ENCODE peak calls at places on chromosomes 7 and 10, in six cellular contexts. One of them, this sample, is unnamed.

GRCh38 chr7:53602817-53603418 is 567.5 kb downstream of the POM121L12 start:
- DNase-seq in fibroblast of pulmonary artery: no peak
- DNase-seq in T-helper 2 cell: no peak
- DNase-seq in activated gamma-delta T cell treated with anti-CD3 and anti-CD28 coated beads, Interleukin-2, amount 50 U/mL, for 16 hours: no peak
- DNase-seq in posterior vena cava: no peak
- DNase-seq in epithelial cell of prostate: no peak
- DNase-seq in this sample: peak

GRCh38 chr10:129725890-129726631 is 238.0 kb downstream of the EBF3 start:
- DNase-seq in epithelial cell of prostate: no peak
- DNase-seq in T-helper 2 cell: no peak
- DNase-seq in fibroblast of pulmonary artery: no peak
- DNase-seq in posterior vena cava: peak
- DNase-seq in activated gamma-delta T cell treated with anti-CD3 and anti-CD28 coated beads, Interleukin-2, amount 50 U/mL, for 16 hours: no peak
- DNase-seq in this sample: no peak

GRCh38 chr10:43648083-43648391 is 644 bp downstream of the ZNF32 start:
- DNase-seq in epithelial cell of prostate: no peak
- DNase-seq in fibroblast of pulmonary artery: no peak
- DNase-seq in posterior vena cava: no peak
- DNase-seq in activated gamma-delta T cell treated with anti-CD3 and anti-CD28 coated beads, Interleukin-2, amount 50 U/mL, for 16 hours: no peak
- DNase-seq in T-helper 2 cell: no peak
- DNase-seq in this sample: no peak

GRCh38 chr10:116836087-116836486 is 13.2 kb upstream of the ENO4 start:
- DNase-seq in posterior vena cava: no peak
- DNase-seq in T-helper 2 cell: no peak
- DNase-seq in fibroblast of pulmonary artery: no peak
- DNase-seq in epithelial cell of prostate: no peak
- DNase-seq in activated gamma-delta T cell treated with anti-CD3 and anti-CD28 coated beads, Interleukin-2, amount 50 U/mL, for 16 hours: no peak
- DNase-seq in this sample: no peak

GRCh38 chr7:158616050-158616449 is 28.4 kb upstream of the PTPRN2 start:
- DNase-seq in posterior vena cava: no peak
- DNase-seq in T-helper 2 cell: no peak
- DNase-seq in fibroblast of pulmonary artery: no peak
- DNase-seq in epithelial cell of prostate: no peak
- DNase-seq in activated gamma-delta T cell treated with anti-CD3 and anti-CD28 coated beads, Interleukin-2, amount 50 U/mL, for 16 hours: no peak
- DNase-seq in this sample: no peak

GRCh38 chr7:12475362-12476063 is 71.8 kb upstream of the VWDE start:
- DNase-seq in fibroblast of pulmonary artery: peak
- DNase-seq in activated gamma-delta T cell treated with anti-CD3 and anti-CD28 coated beads, Interleukin-2, amount 50 U/mL, for 16 hours: no peak
- DNase-seq in posterior vena cava: no peak
- DNase-seq in epithelial cell of prostate: no peak
- DNase-seq in T-helper 2 cell: no peak
- DNase-seq in this sample: no peak

GRCh38 chr10:76149182-76149581 is 717.8 kb downstream of the LRMDA start:
- DNase-seq in fibroblast of pulmonary artery: no peak
- DNase-seq in T-helper 2 cell: no peak
- DNase-seq in activated gamma-delta T cell treated with anti-CD3 and anti-CD28 coated beads, Interleukin-2, amount 50 U/mL, for 16 hours: no peak
- DNase-seq in posterior vena cava: no peak
- DNase-seq in epithelial cell of prostate: no peak
- DNase-seq in this sample: no peak

GRCh38 chr10:73044378-73045285 is 52.0 kb downstream of the P4HA1 start:
- DNase-seq in epithelial cell of prostate: peak
- DNase-seq in activated gamma-delta T cell treated with anti-CD3 and anti-CD28 coated beads, Interleukin-2, amount 50 U/mL, for 16 hours: no peak
- DNase-seq in posterior vena cava: no peak
- DNase-seq in T-helper 2 cell: no peak
- DNase-seq in fibroblast of pulmonary artery: peak
- DNase-seq in this sample: peak

GRCh38 chr7:36299882-36300341 is 89.8 kb upstream of the ANLN start:
- DNase-seq in epithelial cell of prostate: no peak
- DNase-seq in fibroblast of pulmonary artery: no peak
- DNase-seq in posterior vena cava: no peak
- DNase-seq in activated gamma-delta T cell treated with anti-CD3 and anti-CD28 coated beads, Interleukin-2, amount 50 U/mL, for 16 hours: no peak
- DNase-seq in T-helper 2 cell: no peak
- DNase-seq in this sample: no peak

GRCh38 chr7:46658281-46658680 is 737.2 kb upstream of the IGFBP3 start:
- DNase-seq in epithelial cell of prostate: no peak
- DNase-seq in fibroblast of pulmonary artery: no peak
- DNase-seq in posterior vena cava: no peak
- DNase-seq in activated gamma-delta T cell treated with anti-CD3 and anti-CD28 coated beads, Interleukin-2, amount 50 U/mL, for 16 hours: no peak
- DNase-seq in T-helper 2 cell: no peak
- DNase-seq in this sample: no peak

GRCh38 chr10:112950714-112951348 is 784 bp downstream of the TCF7L2 start:
- DNase-seq in fibroblast of pulmonary artery: peak
- DNase-seq in activated gamma-delta T cell treated with anti-CD3 and anti-CD28 coated beads, Interleukin-2, amount 50 U/mL, for 16 hours: no peak
- DNase-seq in posterior vena cava: no peak
- DNase-seq in T-helper 2 cell: no peak
- DNase-seq in epithelial cell of prostate: no peak
- DNase-seq in this sample: no peak

GRCh38 chr10:81905161-81905560 is 30.2 kb downstream of the NRG3 start:
- DNase-seq in posterior vena cava: no peak
- DNase-seq in activated gamma-delta T cell treated with anti-CD3 and anti-CD28 coated beads, Interleukin-2, amount 50 U/mL, for 16 hours: no peak
- DNase-seq in fibroblast of pulmonary artery: no peak
- DNase-seq in epithelial cell of prostate: no peak
- DNase-seq in T-helper 2 cell: no peak
- DNase-seq in this sample: no peak

GRCh38 chr10:75398630-75399460 is 2.7 kb downstream of the ZNF503 start:
- DNase-seq in T-helper 2 cell: no peak
- DNase-seq in activated gamma-delta T cell treated with anti-CD3 and anti-CD28 coated beads, Interleukin-2, amount 50 U/mL, for 16 hours: no peak
- DNase-seq in posterior vena cava: no peak
- DNase-seq in epithelial cell of prostate: no peak
- DNase-seq in fibroblast of pulmonary artery: no peak
- DNase-seq in this sample: no peak

GRCh38 chr10:84429926-84430520 is 101.6 kb downstream of the CCSER2 start:
- DNase-seq in epithelial cell of prostate: peak
- DNase-seq in fibroblast of pulmonary artery: peak
- DNase-seq in activated gamma-delta T cell treated with anti-CD3 and anti-CD28 coated beads, Interleukin-2, amount 50 U/mL, for 16 hours: peak
- DNase-seq in T-helper 2 cell: peak
- DNase-seq in posterior vena cava: no peak
- DNase-seq in this sample: peak

GRCh38 chr7:139058963-139059362 is 23.1 kb upstream of the ZC3HAV1L start:
- DNase-seq in T-helper 2 cell: no peak
- DNase-seq in fibroblast of pulmonary artery: peak
- DNase-seq in activated gamma-delta T cell treated with anti-CD3 and anti-CD28 coated beads, Interleukin-2, amount 50 U/mL, for 16 hours: no peak
- DNase-seq in posterior vena cava: no peak
- DNase-seq in epithelial cell of prostate: no peak
- DNase-seq in this sample: no peak

GRCh38 chr10:74418285-74418872 is 267.4 kb downstream of the ADK start:
- DNase-seq in posterior vena cava: no peak
- DNase-seq in T-helper 2 cell: no peak
- DNase-seq in activated gamma-delta T cell treated with anti-CD3 and anti-CD28 coated beads, Interleukin-2, amount 50 U/mL, for 16 hours: no peak
- DNase-seq in fibroblast of pulmonary artery: no peak
- DNase-seq in epithelial cell of prostate: no peak
- DNase-seq in this sample: no peak

GRCh38 chr10:102599565-102600327 is 44.5 kb upstream of the TRIM8 start:
- DNase-seq in fibroblast of pulmonary artery: peak
- DNase-seq in epithelial cell of prostate: no peak
- DNase-seq in T-helper 2 cell: no peak
- DNase-seq in activated gamma-delta T cell treated with anti-CD3 and anti-CD28 coated beads, Interleukin-2, amount 50 U/mL, for 16 hours: no peak
- DNase-seq in posterior vena cava: no peak
- DNase-seq in this sample: no peak

GRCh38 chr7:7969306-7970112 is 913 bp downstream of the GLCCI1 start:
- DNase-seq in posterior vena cava: peak
- DNase-seq in epithelial cell of prostate: no peak
- DNase-seq in activated gamma-delta T cell treated with anti-CD3 and anti-CD28 coated beads, Interleukin-2, amount 50 U/mL, for 16 hours: no peak
- DNase-seq in fibroblast of pulmonary artery: peak
- DNase-seq in T-helper 2 cell: peak
- DNase-seq in this sample: no peak

GRCh38 chr10:110759523-110759922 is 112.2 kb upstream of the PDCD4 start:
- DNase-seq in fibroblast of pulmonary artery: no peak
- DNase-seq in epithelial cell of prostate: no peak
- DNase-seq in posterior vena cava: no peak
- DNase-seq in activated gamma-delta T cell treated with anti-CD3 and anti-CD28 coated beads, Interleukin-2, amount 50 U/mL, for 16 hours: no peak
- DNase-seq in T-helper 2 cell: no peak
- DNase-seq in this sample: no peak

GRCh38 chr10:103493911-103494877 is 689 bp downstream of the NEURL1 start:
- DNase-seq in posterior vena cava: no peak
- DNase-seq in epithelial cell of prostate: no peak
- DNase-seq in T-helper 2 cell: peak
- DNase-seq in fibroblast of pulmonary artery: no peak
- DNase-seq in activated gamma-delta T cell treated with anti-CD3 and anti-CD28 coated beads, Interleukin-2, amount 50 U/mL, for 16 hours: peak
- DNase-seq in this sample: no peak

GRCh38 chr10:50416181-50416824 is 165.0 kb upstream of the ASAH2 start:
- DNase-seq in T-helper 2 cell: no peak
- DNase-seq in activated gamma-delta T cell treated with anti-CD3 and anti-CD28 coated beads, Interleukin-2, amount 50 U/mL, for 16 hours: no peak
- DNase-seq in posterior vena cava: no peak
- DNase-seq in fibroblast of pulmonary artery: peak
- DNase-seq in epithelial cell of prostate: no peak
- DNase-seq in this sample: no peak

GRCh38 chr7:106217089-106217542 is 67.7 kb downstream of the NAMPT start:
- DNase-seq in activated gamma-delta T cell treated with anti-CD3 and anti-CD28 coated beads, Interleukin-2, amount 50 U/mL, for 16 hours: no peak
- DNase-seq in posterior vena cava: peak
- DNase-seq in T-helper 2 cell: no peak
- DNase-seq in fibroblast of pulmonary artery: peak
- DNase-seq in epithelial cell of prostate: no peak
- DNase-seq in this sample: no peak

GRCh38 chr7:105653441-105654005 is 72.2 kb upstream of the EFCAB10 start:
- DNase-seq in T-helper 2 cell: no peak
- DNase-seq in epithelial cell of prostate: no peak
- DNase-seq in fibroblast of pulmonary artery: no peak
- DNase-seq in posterior vena cava: no peak
- DNase-seq in activated gamma-delta T cell treated with anti-CD3 and anti-CD28 coated beads, Interleukin-2, amount 50 U/mL, for 16 hours: no peak
- DNase-seq in this sample: no peak